ENCODE peak calls at places on chromosomes 2 and 18, in ten cellular contexts. K is stimulated activated CD4-positive, alpha-beta T cell treated with anti-CD3 and anti-CD28 coated beads, Interleukin-4, amount 100 ng/mL, for 48 hours; X is hepatocyte; R is endothelial cell of umbilical vein; I is aorta; F is Daoy; E is A549; M is H9; O is WTC11; U is central memory CD4-positive, alpha-beta T cell. W is an unnamed sample.
A peak's percentile ranks its signal among the peaks of the same experiment; 100 is the strongest.

GRCh38 chr2:38115216-38116012 is 39.5 kb upstream of the CYP1B1 start:
- DNase-seq in E (peak; percentile 82), F (peak; percentile 86), I (peak; percentile 84), X (peak; percentile 90), U (peak; percentile 20), O (peak; percentile 95), K (peak; percentile 69), R (peak; percentile 73), M (peak; percentile 86), W (peak; percentile 51)

GRCh38 chr2:101803945-101804696 is 106.6 kb downstream of the MAP4K4 start:
- DNase-seq in O (no peak), F (no peak), U (no peak), I (no peak), X (no peak), K (no peak), R (no peak), E (no peak), M (no peak), W (peak; percentile 26)

GRCh38 chr2:146982393-146982846 is 862.4 kb upstream of the ACVR2A start:
- DNase-seq in K (no peak), M (no peak), F (no peak), X (peak; percentile 56), U (no peak), I (peak; percentile 48), E (no peak), R (no peak), O (no peak), W (no peak)

GRCh38 chr18:45449761-45450227 is 165.5 kb upstream of the SLC14A2 start:
- DNase-seq in U (no peak), X (peak; percentile 34), M (no peak), O (no peak), F (no peak), R (no peak), I (peak; percentile 61), K (no peak), E (no peak), W (no peak)

GRCh38 chr2:191601060-191601459 is 76.9 kb upstream of the NABP1 start:
- DNase-seq in F (no peak), I (peak; percentile 60), U (no peak), R (no peak), M (no peak), O (no peak), E (no peak), X (no peak), K (no peak), W (no peak)

GRCh38 chr18:9706081-9706935 is 1.8 kb upstream of the RAB31 start:
- DNase-seq in X (no peak), K (no peak), U (no peak), R (no peak), F (no peak), E (no peak), M (no peak), I (no peak), O (no peak), W (no peak)

GRCh38 chr18:21110667-21111350 is 804 bp downstream of the ROCK1 start:
- DNase-seq in U (peak; percentile 69), E (peak; percentile 19), X (peak; percentile 56), I (peak; percentile 66), K (peak; percentile 44), R (no peak), M (peak; percentile 38), O (peak; percentile 44), F (peak; percentile 28), W (peak; percentile 48)

GRCh38 chr18:13161276-13161899 is 57.2 kb upstream of the LDLRAD4 start:
- DNase-seq in X (no peak), R (no peak), K (no peak), F (no peak), M (no peak), U (no peak), O (no peak), I (no peak), E (no peak), W (no peak)

GRCh38 chr2:41038408-41038807 is 586.5 kb upstream of the SLC8A1 start:
- DNase-seq in O (no peak), K (no peak), U (no peak), E (no peak), R (peak; percentile 39), I (no peak), M (no peak), F (no peak), X (peak; percentile 16), W (no peak)

GRCh38 chr2:10884530-10885478 is 26.9 kb upstream of the KCNF1 start:
- DNase-seq in E (no peak), F (no peak), R (no peak), K (no peak), U (peak; percentile 47), I (no peak), X (no peak), O (no peak), M (no peak), W (peak; percentile 8)

GRCh38 chr2:36824281-36824680 is 127.8 kb downstream of the VIT start:
- DNase-seq in M (peak; percentile 59), O (no peak), R (no peak), U (no peak), X (no peak), E (no peak), I (no peak), K (no peak), F (no peak), W (no peak)

GRCh38 chr2:43731211-43731610 is 42.6 kb upstream of the DYNC2LI1 start:
- DNase-seq in R (no peak), U (no peak), M (no peak), O (no peak), X (no peak), I (no peak), K (no peak), F (no peak), E (no peak), W (no peak)

GRCh38 chr2:241863021-241863954 is 4.6 kb upstream of the PDCD1 start:
- DNase-seq in X (no peak), R (no peak), I (no peak), K (peak; percentile 72), M (no peak), O (no peak), U (peak; percentile 17), E (no peak), F (peak; percentile 60), W (peak; percentile 76)

GRCh38 chr18:9069482-9070059 is 32.9 kb upstream of the NDUFV2 start:
- DNase-seq in K (no peak), O (no peak), I (peak; percentile 54), F (no peak), R (no peak), E (no peak), M (no peak), U (no peak), X (no peak), W (no peak)

GRCh38 chr2:191247381-191248057 is 2.3 kb downstream of the MYO1B start:
- DNase-seq in U (no peak), O (no peak), F (peak; percentile 85), M (no peak), R (peak; percentile 78), K (no peak), E (peak; percentile 89), X (peak; percentile 84), I (no peak), W (peak; percentile 53)

GRCh38 chr18:8020133-8020846 is 453.2 kb downstream of the PTPRM start:
- DNase-seq in E (no peak), M (no peak), X (no peak), O (no peak), R (no peak), F (no peak), K (no peak), I (no peak), U (no peak), W (no peak)

GRCh38 chr2:227035678-227036077 is 128.3 kb downstream of the COL4A4 start:
- DNase-seq in F (no peak), R (no peak), O (no peak), M (no peak), X (no peak), I (no peak), E (no peak), K (no peak), U (no peak), W (no peak)

GRCh38 chr2:240960309-240960962 is 38.0 kb upstream of the SNED1 start:
- DNase-seq in E (no peak), R (peak; percentile 13), F (no peak), U (no peak), I (no peak), X (peak; percentile 83), K (no peak), O (no peak), M (peak; percentile 22), W (peak; percentile 12)

GRCh38 chr2:138030459-138030858 is 66.2 kb downstream of the HNMT start:
- DNase-seq in X (no peak), O (no peak), M (no peak), F (peak; percentile 48), E (no peak), U (no peak), I (no peak), K (no peak), R (no peak), W (no peak)

GRCh38 chr2:229714080-229714735 is at the start of gene DNER:
- DNase-seq in E (no peak), X (peak; percentile 60), U (peak; percentile 30), R (no peak), M (peak; percentile 70), K (peak; percentile 28), O (peak; percentile 68), F (peak; percentile 52), I (no peak), W (no peak)

GRCh38 chr2:10889741-10890215 is 22.0 kb upstream of the KCNF1 start:
- DNase-seq in E (no peak), U (no peak), F (peak; percentile 53), O (no peak), I (no peak), M (no peak), K (no peak), R (no peak), X (no peak), W (no peak)

GRCh38 chr2:108988076-108988795 is 784 bp downstream of the EDAR start:
- DNase-seq in K (no peak), X (no peak), M (no peak), F (no peak), I (no peak), R (no peak), O (no peak), E (no peak), U (no peak), W (no peak)

GRCh38 chr2:231557571-231558217 is 27.4 kb upstream of the NMUR1 start:
- DNase-seq in R (peak; percentile 74), O (peak; percentile 52), X (peak; percentile 88), M (peak; percentile 80), K (peak; percentile 32), U (peak; percentile 72), E (peak; percentile 83), I (peak; percentile 76), F (peak; percentile 64), W (peak; percentile 46)

GRCh38 chr2:108975613-108976435 is 13.2 kb downstream of the EDAR start:
- DNase-seq in K (no peak), O (no peak), M (no peak), F (no peak), E (no peak), R (no peak), I (no peak), X (no peak), U (no peak), W (no peak)

GRCh38 chr2:64092502-64092901 is 51.7 kb downstream of the PELI1 start:
- DNase-seq in X (no peak), M (no peak), F (no peak), E (no peak), R (no peak), U (no peak), K (no peak), O (no peak), I (no peak), W (no peak)

GRCh38 chr2:230318190-230319121 is 8.5 kb upstream of the SP140L start:
- DNase-seq in M (no peak), U (no peak), O (no peak), F (no peak), K (no peak), I (no peak), E (no peak), R (no peak), X (no peak), W (no peak)

GRCh38 chr2:79782540-79782939 is 269.7 kb downstream of the CTNNA2 start:
- DNase-seq in R (no peak), K (no peak), O (peak; percentile 38), X (no peak), E (no peak), M (peak; percentile 82), U (no peak), I (no peak), F (no peak), W (no peak)

GRCh38 chr18:46220116-46220515 is 115.9 kb downstream of the HAUS1 start:
- DNase-seq in E (no peak), M (no peak), K (no peak), F (peak; percentile 32), O (no peak), I (no peak), X (no peak), R (no peak), U (no peak), W (no peak)